ENCODE peak calls at places on chromosomes 3 and 15, in five cellular contexts. F is heart left ventricle, G is upper lobe of right lung, Z is H9, N is GM12878. Q is an unnamed sample.

GRCh38 chr3:148162132-148162531 is 535.6 kb upstream of the AGTR1 start:
- DNase-seq in N (no peak), Z (no peak), G (no peak), F (no peak), Q (no peak)

GRCh38 chr15:38671003-38671382 is 106.4 kb upstream of the RASGRP1 start:
- DNase-seq in Z (no peak), G (no peak), F (no peak), N (no peak), Q (no peak)

GRCh38 chr3:8560608-8561007 is 59.0 kb downstream of the LMCD1 start:
- DNase-seq in F (no peak), N (no peak), Z (no peak), G (no peak), Q (peak; percentile 14)

GRCh38 chr15:29668120-29668602 is 154.1 kb downstream of the TJP1 start:
- DNase-seq in F (peak; percentile 71), N (peak; percentile 2), Z (peak; percentile 91), G (peak; percentile 81), Q (peak; percentile 76)

GRCh38 chr3:171770689-171771620 is 39.3 kb downstream of the PLD1 start:
- DNase-seq in F (no peak), Z (peak; percentile 60), N (peak; percentile 48), G (no peak), Q (no peak)

GRCh38 chr15:74275957-74276356 is 39.8 kb downstream of the CCDC33 start:
- DNase-seq in F (peak; percentile 55), Z (peak; percentile 48), G (no peak), N (no peak), Q (no peak)

GRCh38 chr3:64290864-64291263 is 65.6 kb upstream of the PRICKLE2 start:
- DNase-seq in F (no peak), G (no peak), N (no peak), Z (no peak), Q (no peak)

GRCh38 chr15:68816158-68816557 is 4.5 kb downstream of the ANP32A start:
- DNase-seq in Z (no peak), F (no peak), N (no peak), G (no peak), Q (no peak)

GRCh38 chr15:83198476-83198875 is 9.1 kb downstream of the HDGFL3 start:
- DNase-seq in N (no peak), F (no peak), G (no peak), Z (no peak), Q (no peak)

GRCh38 chr3:186451371-186451770 is 89.3 kb upstream of the DGKG start:
- DNase-seq in G (no peak), F (no peak), N (no peak), Z (no peak), Q (no peak)

GRCh38 chr3:100709840-100710235 is 544 bp downstream of the TFG start:
- DNase-seq in N (no peak), Z (peak; percentile 70), G (peak; percentile 71), F (peak; percentile 64), Q (peak; percentile 72)

GRCh38 chr3:172673210-172673679 is 37.6 kb downstream of the NCEH1 start:
- DNase-seq in N (no peak), Z (peak; percentile 78), F (peak; percentile 67), G (peak; percentile 73), Q (peak; percentile 73)

GRCh38 chr3:107133891-107134290 is 243.3 kb upstream of the CCDC54 start:
- DNase-seq in F (no peak), G (no peak), Z (no peak), N (no peak), Q (no peak)

GRCh38 chr3:90011136-90011535 is 903.7 kb downstream of the EPHA3 start:
- DNase-seq in Z (no peak), N (no peak), F (no peak), G (no peak), Q (no peak)

GRCh38 chr15:48695835-48696573 is 50.5 kb upstream of the FBN1 start:
- DNase-seq in Z (no peak), G (no peak), N (no peak), F (no peak), Q (no peak)

GRCh38 chr15:41115652-41116115 is 396 bp downstream of the INO80 start:
- DNase-seq in F (no peak), N (no peak), G (peak; percentile 90), Z (no peak), Q (no peak)

GRCh38 chr15:78000089-78000926 is 77.2 kb downstream of the TBC1D2B start:
- DNase-seq in Z (peak; percentile 96), F (peak; percentile 86), G (peak; percentile 93), N (no peak), Q (peak; percentile 88)

GRCh38 chr15:60673918-60674558 is 195.1 kb upstream of the ICE2 start:
- DNase-seq in N (no peak), F (no peak), G (no peak), Z (no peak), Q (peak; percentile 76)

GRCh38 chr15:78638658-78639314 is 2.2 kb downstream of the CHRNB4 start:
- DNase-seq in G (peak; percentile 51), Z (peak; percentile 82), N (no peak), F (no peak), Q (no peak)

GRCh38 chr3:138367326-138367850 is 19.0 kb downstream of the MRAS start:
- DNase-seq in N (no peak), G (peak; percentile 46), Z (no peak), F (no peak), Q (no peak)

GRCh38 chr3:64229903-64230302 is 4.6 kb upstream of the PRICKLE2 start:
- DNase-seq in Z (no peak), F (no peak), G (no peak), N (no peak), Q (no peak)

GRCh38 chr3:197458179-197458707 is 97.5 kb downstream of the BDH1 start:
- DNase-seq in G (peak; percentile 68), Z (no peak), F (no peak), N (no peak), Q (no peak)
- TF ChIP-seq CTCF in G (peak; percentile 43), Z (peak; percentile 58), F (no peak), N (peak; percentile 17), Q (peak; percentile 37)

DNA sequence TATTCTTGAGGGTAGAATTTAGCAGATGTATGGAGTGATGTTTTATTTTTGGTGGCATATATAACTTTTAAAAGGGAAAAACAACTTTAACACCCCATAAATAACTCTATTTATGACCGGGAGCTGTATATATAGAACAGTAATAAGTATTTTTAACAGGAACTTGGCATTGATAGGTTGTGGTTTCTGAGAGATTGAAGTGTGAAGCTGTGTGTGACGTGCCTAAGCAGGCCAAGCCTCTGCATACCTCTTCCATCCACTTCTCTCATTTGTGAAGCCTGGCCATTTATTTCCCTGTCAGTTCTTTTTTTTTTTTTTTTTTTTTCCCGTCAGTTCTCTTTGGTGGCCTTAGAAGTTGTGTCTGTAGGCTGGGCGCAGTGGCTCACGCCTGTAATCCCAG is 23.0 kb downstream of the RBM5 start:
- DNase-seq in G (no peak), F (no peak), Z (no peak), N (no peak), Q (no peak)
- H3K27ac ChIP-seq in G (no peak overlapping the region), F (no peak overlapping the region), Z (no peak overlapping the region), N (no peak overlapping the region), Q (no peak overlapping the region)

GRCh38 chr15:99438691-99439523 is 126.9 kb upstream of the MEF2A start:
- DNase-seq in F (no peak), Z (peak; percentile 25), G (no peak), N (no peak), Q (peak; percentile 37)
- H3K4me1 ChIP-seq in F (peaks cover 78% of the 10 kb centered on the region), Z (no peaks in the 10 kb centered on the region), G (peaks cover 47% of the 10 kb centered on the region), N (peaks cover 14% of the 10 kb centered on the region), Q (peaks cover 42% of the 10 kb centered on the region)

GRCh38 chr3:41094351-41094750 is 105.0 kb upstream of the CTNNB1 start:
- DNase-seq in N (no peak), G (no peak), Z (no peak), F (no peak), Q (no peak)

GRCh38 chr3:41097896-41098496 is 101.3 kb upstream of the CTNNB1 start:
- DNase-seq in G (no peak), F (no peak), Z (no peak), N (no peak), Q (no peak)

GRCh38 chr3:41093476-41093875 is 105.8 kb upstream of the CTNNB1 start:
- DNase-seq in F (no peak), N (no peak), G (no peak), Z (no peak), Q (no peak)

GRCh38 chr3:41092791-41093190 is 106.5 kb upstream of the CTNNB1 start:
- DNase-seq in G (no peak), N (no peak), F (no peak), Z (no peak), Q (no peak)

DNA sequence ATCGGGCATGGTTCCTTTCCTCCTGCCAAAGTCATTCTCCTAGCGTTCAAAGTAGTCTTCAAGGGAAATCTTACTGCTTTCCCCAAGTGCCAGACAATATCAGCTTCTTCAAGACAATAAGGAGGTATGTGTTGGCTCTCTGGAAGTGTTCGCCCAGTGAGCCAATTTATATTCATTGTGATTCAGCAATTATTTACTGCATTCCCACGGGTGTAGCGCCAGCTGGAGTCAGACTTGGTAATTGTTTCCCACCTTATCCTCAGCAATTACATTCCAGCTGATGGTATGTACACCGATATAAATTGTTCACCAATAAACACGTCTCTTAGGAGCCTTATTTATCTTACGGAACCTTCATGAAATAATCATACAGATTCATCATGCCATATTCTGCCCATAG is 103.6 kb upstream of the CTNNB1 start:
- DNase-seq in N (no peak), Z (no peak), G (no peak), F (no peak), Q (no peak)
- TF ChIP-seq CTCF in N (no peak), Z (no peak), G (no peak), F (no peak), Q (no peak)

GRCh38 chr3:35616346-35616745 is 23.0 kb upstream of the ARPP21 start:
- DNase-seq in N (no peak), G (no peak), Z (no peak), F (no peak), Q (no peak)
- H3K27ac ChIP-seq in N (no peak overlapping the region), G (no peak overlapping the region), Z (no peak overlapping the region), F (no peak overlapping the region), Q (no peak overlapping the region)

GRCh38 chr15:67103432-67103831 is 38.0 kb downstream of the SMAD3 start:
- DNase-seq in F (no peak), N (no peak), Z (no peak), G (no peak), Q (no peak)
- H3K4me1 ChIP-seq in F (peaks cover 71% of the 10 kb centered on the region), N (peaks cover 75% of the 10 kb centered on the region), Z (no peaks in the 10 kb centered on the region), G (peaks cover 76% of the 10 kb centered on the region), Q (peaks cover 83% of the 10 kb centered on the region)

GRCh38 chr3:139455855-139456254 is 20.5 kb downstream of the RBP2 start:
- DNase-seq in G (no peak), N (no peak), Z (no peak), F (no peak), Q (no peak)
- TF ChIP-seq CTCF in G (no peak), N (no peak), Z (peak; percentile 54), F (no peak), Q (no peak)